ENCODE peak calls at places on chromosomes 7 and 10, in eight cellular contexts. P is IMR-90, E is HepG2, N is MM.1S, Q is fibroblast of lung, L is OCI-LY7, B is SK-N-SH, S is K562. Z is an unnamed sample.

GRCh38 chr10:9228770-9229169 is 1174.3 kb downstream of the GATA3 start:
- DNase-seq in B (no peak), N (no peak), P (peak; percentile 2), Q (peak; percentile 47), E (no peak), S (no peak), L (no peak), Z (no peak)

GRCh38 chr7:29369909-29370488 is 175.4 kb downstream of the CHN2 start:
- DNase-seq in L (no peak), E (no peak), N (no peak), S (no peak), Q (peak; percentile 41), B (no peak), P (no peak), Z (peak; percentile 25)

GRCh38 chr7:47786557-47787248 is 161.6 kb downstream of the PKD1L1 start:
- DNase-seq in B (no peak), E (peak; percentile 97), P (peak; percentile 99), Q (peak; percentile 100), S (no peak), N (no peak), L (no peak), Z (peak; percentile 34)

GRCh38 chr10:35079763-35080162 is 10.4 kb downstream of the CUL2 start:
- DNase-seq in L (no peak), P (peak; percentile 89), S (no peak), Q (peak; percentile 83), B (no peak), N (no peak), E (no peak), Z (no peak)

GRCh38 chr10:55400075-55400474 is 599.0 kb upstream of the PCDH15 start:
- DNase-seq in Q (peak; percentile 56), P (no peak), B (no peak), E (no peak), N (no peak), L (no peak), S (no peak), Z (no peak)

GRCh38 chr7:84178013-84178412 is 16.6 kb downstream of the SEMA3A start:
- DNase-seq in N (no peak), B (no peak), S (no peak), E (peak; percentile 3), L (no peak), Q (peak; percentile 52), P (peak; percentile 40), Z (no peak)

GRCh38 chr7:1654111-1654510 is 16.0 kb upstream of the ELFN1 start:
- DNase-seq in E (no peak), S (no peak), Q (no peak), L (no peak), P (no peak), N (no peak), B (no peak), Z (no peak)

GRCh38 chr10:129498680-129499079 is 31.6 kb downstream of the MGMT start:
- DNase-seq in S (no peak), E (no peak), Q (no peak), L (no peak), P (no peak), B (no peak), N (no peak), Z (no peak)

GRCh38 chr7:80087051-80087767 is 47.4 kb upstream of the GNAI1 start:
- DNase-seq in P (peak; percentile 82), B (no peak), S (no peak), E (no peak), Q (peak; percentile 93), L (no peak), N (no peak), Z (no peak)

GRCh38 chr10:103193107-103193819 is at the start of gene NT5C2:
- DNase-seq in P (peak; percentile 72), Q (peak; percentile 73), B (peak; percentile 94), S (peak; percentile 81), N (peak; percentile 78), L (peak; percentile 84), E (peak; percentile 40), Z (peak; percentile 88)

GRCh38 chr10:69406816-69407580 is 9.7 kb downstream of the TACR2 start:
- DNase-seq in Q (no peak), N (no peak), P (no peak), B (no peak), E (no peak), S (no peak), L (no peak), Z (no peak)

GRCh38 chr10:124152139-124152780 is 58.9 kb upstream of the CHST15 start:
- DNase-seq in S (no peak), Q (peak; percentile 89), L (no peak), P (peak; percentile 19), E (peak; percentile 38), N (no peak), B (no peak), Z (no peak)

GRCh38 chr7:97844036-97844435 is 28.2 kb downstream of the ASNS start:
- DNase-seq in L (no peak), Q (no peak), B (peak; percentile 35), E (peak; percentile 6), N (no peak), P (peak; percentile 4), S (no peak), Z (no peak)

GRCh38 chr10:73650537-73651331 is 5.1 kb downstream of the SYNPO2L start:
- DNase-seq in P (peak; percentile 97), E (no peak), Q (peak; percentile 86), B (no peak), N (peak; percentile 45), S (peak; percentile 14), L (no peak), Z (no peak)

GRCh38 chr10:30436200-30436599 is 2.2 kb downstream of the MAP3K8 start:
- DNase-seq in E (no peak), Q (peak; percentile 87), N (peak; percentile 63), B (no peak), S (peak; percentile 61), L (no peak), P (peak; percentile 60), Z (peak; percentile 81)

GRCh38 chr10:44234471-44234850 is 150.4 kb downstream of the CXCL12 start:
- DNase-seq in L (no peak), S (peak; percentile 7), B (no peak), P (no peak), N (no peak), Q (peak; percentile 25), E (no peak), Z (peak; percentile 60)

GRCh38 chr10:44237364-44238034 is 147.4 kb downstream of the CXCL12 start:
- DNase-seq in N (no peak), B (no peak), S (peak; percentile 62), P (no peak), E (no peak), L (no peak), Q (peak; percentile 22), Z (no peak)

GRCh38 chr10:44238212-44238611 is 146.7 kb downstream of the CXCL12 start:
- DNase-seq in L (no peak), Q (no peak), N (no peak), E (no peak), P (no peak), B (no peak), S (peak; percentile 41), Z (no peak)

GRCh38 chr10:44235363-44235762 is 149.5 kb downstream of the CXCL12 start:
- DNase-seq in L (no peak), N (no peak), E (no peak), B (no peak), Q (no peak), S (peak; percentile 3), P (no peak), Z (no peak)

DNA sequence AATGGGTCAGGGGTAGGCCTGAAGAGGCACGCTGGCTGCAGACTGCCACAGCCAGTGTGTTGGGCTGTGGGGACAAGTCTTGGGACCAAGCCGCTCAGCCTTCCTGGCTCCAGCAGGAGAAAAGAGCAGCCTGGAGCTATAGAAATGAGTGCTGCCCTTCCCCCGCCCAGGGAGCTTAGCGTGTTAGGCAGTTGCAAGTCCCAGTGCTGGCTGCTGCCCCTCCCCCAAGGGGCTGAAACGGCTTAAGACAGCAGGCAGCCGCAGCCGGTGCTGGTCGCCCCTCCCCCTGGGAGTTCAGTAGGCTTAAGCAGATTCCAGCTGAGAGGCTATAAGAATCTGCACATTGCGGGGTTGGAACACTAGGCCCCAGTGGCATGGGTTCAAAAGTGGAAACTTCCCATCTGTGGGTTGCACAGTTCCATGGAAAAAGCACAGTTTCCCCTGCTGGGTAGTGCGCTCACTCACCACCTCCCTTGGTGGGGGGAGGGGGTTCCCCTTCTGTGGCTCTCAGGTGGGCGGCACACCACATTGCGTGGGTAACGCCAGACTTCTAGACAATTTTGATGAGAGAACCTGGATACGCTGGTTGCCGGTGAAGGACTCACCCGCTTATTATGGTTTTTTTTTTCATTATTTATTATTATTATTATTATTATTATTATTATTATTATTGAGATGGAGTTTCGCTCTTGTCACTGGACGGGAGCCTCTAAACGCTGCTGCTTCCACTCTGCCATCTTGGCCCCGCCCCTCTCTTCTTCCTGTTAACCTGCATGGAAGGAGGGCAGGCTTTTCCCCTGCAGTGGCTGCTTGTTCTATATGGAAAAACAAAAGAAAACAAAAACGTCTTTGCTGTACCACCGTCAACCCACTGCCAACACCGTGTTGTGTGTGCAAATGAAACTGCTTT is 151.1 kb downstream of the CXCL12 start:
- DNase-seq in Q (peak; percentile 65), S (peak; percentile 27), E (no peak), N (no peak), L (no peak), P (no peak), B (no peak), Z (peak; percentile 93)
- H2AFZ ChIP-seq in Q (no peak overlapping the region), S (peak overlapping the region; percentile 93), E (no peak overlapping the region), N (no peak overlapping the region), L (no peak overlapping the region), P (no peak overlapping the region), B (no peak overlapping the region), Z (peak overlapping the region; percentile 93)

DNA sequence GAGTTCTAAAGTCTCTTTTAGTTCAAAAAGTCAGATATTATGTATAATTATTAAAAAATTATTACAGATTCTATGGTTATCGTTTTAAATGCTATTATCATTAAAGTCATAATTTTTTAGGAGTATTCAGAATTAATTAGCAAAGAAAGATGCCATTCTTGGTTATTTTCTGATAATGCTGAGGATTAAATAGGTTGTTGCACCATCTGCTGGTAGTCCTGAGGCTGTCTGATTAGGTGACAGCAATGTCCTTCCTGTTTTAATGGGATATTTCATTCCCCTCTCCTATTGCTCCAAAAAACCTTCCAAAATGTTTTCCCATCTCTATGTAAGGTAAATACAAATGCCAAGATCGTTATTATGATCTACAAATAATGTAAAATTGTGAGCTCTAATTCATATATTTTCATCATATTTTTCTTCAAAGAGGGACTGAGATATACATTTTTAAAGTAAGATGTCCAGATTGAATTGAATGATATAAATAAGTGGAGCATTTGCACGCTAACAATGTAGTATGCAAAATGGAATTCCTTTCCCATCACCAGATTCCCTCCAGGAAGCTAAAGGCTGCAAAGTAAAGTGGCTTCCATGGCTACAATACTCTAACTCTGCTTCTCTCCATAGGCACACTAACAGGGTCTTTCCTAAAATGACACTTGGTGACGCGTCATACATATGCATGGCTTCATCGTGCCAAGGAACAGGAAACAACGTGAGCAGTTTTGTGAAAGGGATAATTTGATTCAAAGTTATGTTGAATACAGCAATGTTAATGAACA is 58.8 kb upstream of the AKR1E2 start:
- DNase-seq in N (no peak), B (peak; percentile 31), S (no peak), L (peak; percentile 5), P (peak; percentile 66), E (peak; percentile 3), Q (peak; percentile 45), Z (peak; percentile 30)
- H2AFZ ChIP-seq in N (peak overlapping the region; percentile 21), B (peak overlapping the region; percentile 57), S (no peak overlapping the region), L (no peak overlapping the region), P (no peak overlapping the region), E (no peak overlapping the region), Q (peak overlapping the region; percentile 36), Z (no peak overlapping the region)

GRCh38 chr7:107071129-107071528 is 26.6 kb downstream of the PRKAR2B start:
- DNase-seq in N (no peak), P (no peak), B (no peak), E (no peak), L (no peak), S (no peak), Q (no peak), Z (no peak)
- H2AFZ ChIP-seq in N (no peak overlapping the region), P (no peak overlapping the region), B (no peak overlapping the region), E (no peak overlapping the region), L (no peak overlapping the region), S (no peak overlapping the region), Q (no peak overlapping the region), Z (no peak overlapping the region)

GRCh38 chr10:17453377-17454091 is 861 bp downstream of the ST8SIA6 start:
- DNase-seq in E (no peak), P (no peak), B (peak; percentile 68), S (peak; percentile 55), L (no peak), Q (peak; percentile 56), N (no peak), Z (peak; percentile 82)
- H2AFZ ChIP-seq in E (no peak overlapping the region), P (peak overlapping the region; percentile 87), B (peak overlapping the region; percentile 81), S (peak overlapping the region; percentile 24), L (no peak overlapping the region), Q (no peak overlapping the region), N (peak overlapping the region; percentile 58), Z (peak overlapping the region; percentile 95)